ENCODE peak calls at places on chromosome 21, in seven cellular contexts. A is transverse colon, S is heart left ventricle, C is GM12891, E is GM12892, O is IMR-90, M is body of pancreas. B is an unnamed sample.

GRCh38 chr21:34915364-34915834 is 133.7 kb downstream of the RUNX1 start:
- DNase-seq in A (no peak), S (no peak), C (no peak), E (no peak), O (peak; percentile 65), M (no peak), B (no peak)

GRCh38 chr21:39556176-39556575 is 56.6 kb upstream of the B3GALT5 start:
- DNase-seq in A (no peak), S (no peak), C (no peak), E (no peak), O (no peak), M (no peak), B (peak; percentile 50)

GRCh38 chr21:39037807-39038405 is 145.3 kb downstream of the PSMG1 start:
- DNase-seq in A (no peak), S (no peak), C (no peak), E (no peak), O (peak; percentile 52), M (no peak), B (no peak)

GRCh38 chr21:15728046-15728445 is 1.7 kb upstream of the USP25 start:
- DNase-seq in A (no peak), S (no peak), C (no peak), E (no peak), O (no peak), M (no peak), B (no peak)

GRCh38 chr21:8993943-8994639 is 1527.3 kb upstream of the TPTE start:
- DNase-seq in A (no peak), S (no peak), C (no peak), E (no peak), O (no peak), M (no peak), B (no peak)

GRCh38 chr21:44499631-44500030 is 40.4 kb downstream of the KRTAP10-1 start:
- DNase-seq in A (no peak), S (no peak), C (no peak), E (no peak), O (no peak), M (no peak), B (no peak)

GRCh38 chr21:29610960-29611359 is 312.2 kb downstream of the BACH1 start:
- DNase-seq in A (no peak), S (no peak), C (no peak), E (no peak), O (no peak), M (no peak), B (no peak)

GRCh38 chr21:35217504-35218060 is 168.5 kb upstream of the RUNX1 start:
- DNase-seq in A (no peak), S (no peak), C (no peak), E (no peak), O (peak; percentile 85), M (no peak), B (peak; percentile 65)

GRCh38 chr21:35882791-35883240 is 177.5 kb downstream of the SETD4 start:
- DNase-seq in A (no peak), S (no peak), C (no peak), E (no peak), O (peak; percentile 33), M (peak; percentile 20), B (peak; percentile 57)

GRCh38 chr21:39048064-39048463 is 135.2 kb downstream of the PSMG1 start:
- DNase-seq in A (peak; percentile 65), S (no peak), C (no peak), E (no peak), O (peak; percentile 4), M (no peak), B (no peak)

GRCh38 chr21:38448619-38449186 is 49.6 kb downstream of the ERG start:
- DNase-seq in A (no peak), S (no peak), C (no peak), E (no peak), O (no peak), M (no peak), B (no peak)

GRCh38 chr21:36209626-36210171 is 53.1 kb downstream of the DOP1B start:
- DNase-seq in A (peak; percentile 67), S (no peak), C (no peak), E (peak; percentile 23), O (peak; percentile 82), M (peak; percentile 73), B (no peak)

GRCh38 chr21:43297411-43297981 is 128.7 kb downstream of the CRYAA start:
- DNase-seq in A (no peak), S (peak; percentile 59), C (no peak), E (no peak), O (no peak), M (no peak), B (no peak)

GRCh38 chr21:43736224-43736883 is 17.4 kb downstream of the PDXK start:
- DNase-seq in A (no peak), S (no peak), C (no peak), E (no peak), O (no peak), M (no peak), B (no peak)

DNA sequence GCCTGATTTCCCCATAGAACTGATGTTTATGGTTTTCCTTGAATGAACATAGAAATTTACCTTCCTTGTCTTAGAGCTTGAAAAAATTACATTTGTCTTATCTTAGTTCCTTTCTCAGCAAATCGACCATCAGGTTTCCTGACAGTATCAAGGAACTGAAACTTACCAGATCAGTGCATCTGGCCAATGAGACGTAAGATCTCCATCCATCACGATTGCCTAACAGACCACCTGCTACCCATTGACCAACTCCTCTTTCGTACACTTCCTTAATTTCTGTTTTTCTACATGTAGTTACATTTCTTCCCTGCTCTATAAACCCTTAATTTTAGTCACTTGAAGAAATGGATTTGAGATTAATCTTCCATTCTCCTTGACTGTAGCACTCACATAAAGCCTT is 57.4 kb upstream of the TMPRSS15 start:
- DNase-seq in A (no peak), S (no peak), C (no peak), E (no peak), O (no peak), M (no peak), B (no peak)
- TF ChIP-seq POLR2A in A (no peak), S (no peak), C (no peak), E (no peak), O (no peak), M (no peak), B (no peak)

GRCh38 chr21:32278518-32279376 is at the start of gene MIS18A:
- DNase-seq in A (peak; percentile 97), S (peak; percentile 98), C (peak; percentile 80), E (peak; percentile 81), O (peak; percentile 96), M (peak; percentile 98), B (peak; percentile 95)
- TF ChIP-seq POLR2A in A (peak; percentile 43), S (peak; percentile 51), C (peak; percentile 79), E (peak; percentile 62), O (peak; percentile 71), M (peak; percentile 69), B (no peak)

GRCh38 chr21:37257526-37257966 is 9.6 kb downstream of the VPS26C start:
- DNase-seq in A (peak; percentile 25), S (no peak), C (no peak), E (no peak), O (peak; percentile 24), M (no peak), B (no peak)

GRCh38 chr21:37259426-37259825 is 7.7 kb downstream of the VPS26C start:
- DNase-seq in A (no peak), S (no peak), C (no peak), E (no peak), O (peak; percentile 8), M (no peak), B (no peak)

GRCh38 chr21:37253991-37254390 is 13.1 kb downstream of the VPS26C start:
- DNase-seq in A (no peak), S (no peak), C (no peak), E (no peak), O (peak; percentile 72), M (no peak), B (no peak)

GRCh38 chr21:37263827-37264226 is 3.3 kb downstream of the VPS26C start:
- DNase-seq in A (no peak), S (no peak), C (no peak), E (no peak), O (peak; percentile 15), M (no peak), B (no peak)

GRCh38 chr21:37257967-37258877 is 8.9 kb downstream of the VPS26C start:
- DNase-seq in A (peak; percentile 58), S (peak; percentile 73), C (peak; percentile 69), E (peak; percentile 56), O (peak; percentile 36), M (peak; percentile 54), B (no peak)
- TF ChIP-seq POLR2A in A (peak; percentile 40), S (no peak), C (peak; percentile 49), E (peak; percentile 92), O (no peak), M (peak; percentile 11), B (no peak)

GRCh38 chr21:42234464-42235241 is 15.7 kb downstream of the ABCG1 start:
- DNase-seq in A (peak; percentile 85), S (peak; percentile 88), C (peak; percentile 62), E (peak; percentile 58), O (peak; percentile 45), M (peak; percentile 64), B (peak; percentile 42)
- TF ChIP-seq POLR2A in A (peak; percentile 57), S (peak; percentile 31), C (no peak), E (no peak), O (no peak), M (peak; percentile 13), B (no peak)

GRCh38 chr21:45555557-45556301 is 13.5 kb upstream of the SLC19A1 start:
- DNase-seq in A (peak; percentile 89), S (peak; percentile 90), C (peak; percentile 96), E (peak; percentile 94), O (peak; percentile 86), M (peak; percentile 90), B (peak; percentile 66)

GRCh38 chr21:45556302-45556644 is 14.0 kb upstream of the SLC19A1 start:
- DNase-seq in A (no peak), S (no peak), C (no peak), E (no peak), O (no peak), M (no peak), B (no peak)

GRCh38 chr21:45555251-45555556 is 13.0 kb upstream of the SLC19A1 start:
- DNase-seq in A (no peak), S (no peak), C (no peak), E (no peak), O (peak; percentile 30), M (no peak), B (no peak)

GRCh38 chr21:45552696-45553391 is 10.6 kb upstream of the SLC19A1 start:
- DNase-seq in A (no peak), S (peak; percentile 58), C (no peak), E (no peak), O (no peak), M (no peak), B (no peak)

DNA sequence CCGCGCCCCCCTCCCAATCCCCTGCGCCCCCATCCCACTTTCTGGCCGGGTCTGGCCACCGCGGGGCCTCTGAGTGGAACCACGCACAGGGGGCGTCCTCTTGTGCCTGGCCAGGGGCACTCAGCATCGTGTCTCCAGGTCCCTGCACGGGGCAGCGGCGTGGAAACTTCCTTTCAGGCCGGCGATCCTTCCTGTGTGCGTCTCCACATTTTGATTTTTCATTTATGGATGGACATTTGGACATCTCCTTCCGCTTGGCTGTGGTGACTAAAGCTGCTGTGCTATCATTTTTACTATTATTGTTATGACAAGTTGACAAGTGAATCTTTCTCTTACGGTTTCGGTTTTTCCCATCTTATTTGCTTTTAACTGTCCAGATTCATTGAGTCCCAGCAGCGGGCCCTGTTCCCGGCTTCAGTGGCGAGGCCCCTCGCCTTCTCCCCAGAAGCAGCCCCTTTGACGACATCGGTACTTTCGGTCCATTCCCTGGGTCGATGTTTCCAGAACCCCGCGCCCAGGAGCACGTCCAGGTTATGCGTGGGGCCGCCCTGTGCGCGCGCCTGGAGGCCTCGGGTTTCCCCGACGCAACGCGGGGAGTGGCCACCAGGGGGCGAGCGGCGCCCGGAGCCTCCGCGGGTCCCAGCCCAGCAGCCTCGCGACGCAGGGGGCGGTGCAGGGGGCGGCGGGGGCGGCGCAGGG is 12.4 kb upstream of the SLC19A1 start:
- DNase-seq in A (peak; percentile 88), S (peak; percentile 93), C (peak; percentile 87), E (peak; percentile 81), O (peak; percentile 48), M (peak; percentile 88), B (peak; percentile 61)
- TF ChIP-seq POLR2A in A (no peak), S (no peak), C (no peak), E (no peak), O (peak; percentile 32), M (peak; percentile 29), B (no peak)

B was measured in breast epithelium.